ENCODE peak calls at places on chromosomes 13 and 19, in five cellular contexts. P is GM04503; L is stimulated activated CD4-positive, alpha-beta T cell treated with anti-CD3 and anti-CD28 coated beads, Interleukin-1b, Interleukin-23, amount 100 ng/mL, for 1 hour; O is lower leg skin; D is fibroblast of pulmonary artery. Z is an unnamed sample.

GRCh38 chr19:33247441-33247819 is 21.8 kb upstream of the SLC7A10 start:
- DNase-seq in D (no peak), P (no peak), O (no peak), L (no peak), Z (no peak)

GRCh38 chr13:82822935-82823334 is 1059.3 kb downstream of the SLITRK1 start:
- DNase-seq in O (no peak), D (no peak), P (no peak), L (no peak), Z (no peak)

GRCh38 chr19:46691104-46691503 is 25.8 kb downstream of the PRKD2 start:
- DNase-seq in L (no peak), O (no peak), D (no peak), P (no peak), Z (no peak)

GRCh38 chr19:36014029-36014924 is at the start of gene ALKBH6:
- DNase-seq in L (peak), P (peak), D (peak), O (peak), Z (peak)

GRCh38 chr13:45356966-45357689 is 16.1 kb upstream of the TPT1 start:
- DNase-seq in O (no peak), D (no peak), L (no peak), P (no peak), Z (no peak)

GRCh38 chr19:53101518-53101917 is 1.7 kb downstream of the ZNF160 start:
- DNase-seq in O (no peak), D (no peak), L (no peak), P (no peak), Z (no peak)

GRCh38 chr19:1173845-1174809 is at the start of gene SBNO2:
- DNase-seq in L (peak), D (peak), O (peak), P (no peak), Z (no peak)

GRCh38 chr13:83372786-83373185 is 509.5 kb downstream of the SLITRK1 start:
- DNase-seq in P (no peak), O (no peak), D (no peak), L (no peak), Z (no peak)

GRCh38 chr13:94249512-94249911 is 230.0 kb downstream of the DCT start:
- DNase-seq in L (no peak), D (peak), P (peak), O (no peak), Z (peak)

GRCh38 chr19:12833747-12834417 is 497 bp downstream of the RTBDN start:
- DNase-seq in D (no peak), L (no peak), P (no peak), O (no peak), Z (no peak)

GRCh38 chr19:43510713-43511112 is 6.2 kb upstream of the PHLDB3 start:
- DNase-seq in O (no peak), D (no peak), L (no peak), P (no peak), Z (no peak)

GRCh38 chr19:13153627-13154240 is 3.5 kb downstream of the IER2 start:
- DNase-seq in L (no peak), P (no peak), D (peak), O (no peak), Z (no peak)

GRCh38 chr19:531753-532571 is at the start of gene CDC34:
- DNase-seq in P (no peak), L (no peak), D (no peak), O (no peak), Z (no peak)